ENCODE peak calls at places on chromosomes 1 and 21, in six cellular contexts. One of them, this sample, is unnamed.

GRCh38 chr1:39508857-39509305 is 17.4 kb downstream of the BMP8A start:
- DNase-seq in CD8-positive, alpha-beta memory T cell: no peak
- DNase-seq in A673: no peak
- DNase-seq in brain microvascular endothelial cell: no peak
- DNase-seq in MM.1S: peak; percentile 80
- DNase-seq in thoracic aorta: no peak
- DNase-seq in this sample: no peak

GRCh38 chr1:217718873-217719272 is 87.7 kb downstream of the SPATA17 start:
- DNase-seq in CD8-positive, alpha-beta memory T cell: no peak
- DNase-seq in A673: no peak
- DNase-seq in brain microvascular endothelial cell: peak; percentile 1
- DNase-seq in MM.1S: no peak
- DNase-seq in thoracic aorta: no peak
- DNase-seq in this sample: peak; percentile 20

GRCh38 chr1:91809267-91809666 is 76.7 kb downstream of the TGFBR3 start:
- DNase-seq in CD8-positive, alpha-beta memory T cell: no peak
- DNase-seq in A673: no peak
- DNase-seq in brain microvascular endothelial cell: peak; percentile 36
- DNase-seq in MM.1S: no peak
- DNase-seq in thoracic aorta: no peak
- DNase-seq in this sample: no peak

GRCh38 chr1:229156819-229157218 is 114.1 kb upstream of the RAB4A start:
- DNase-seq in CD8-positive, alpha-beta memory T cell: no peak
- DNase-seq in A673: no peak
- DNase-seq in brain microvascular endothelial cell: no peak
- DNase-seq in MM.1S: no peak
- DNase-seq in thoracic aorta: no peak
- DNase-seq in this sample: no peak

GRCh38 chr1:234954613-234955012 is 174.0 kb downstream of the TOMM20 start:
- DNase-seq in CD8-positive, alpha-beta memory T cell: no peak
- DNase-seq in A673: no peak
- DNase-seq in brain microvascular endothelial cell: no peak
- DNase-seq in MM.1S: no peak
- DNase-seq in thoracic aorta: no peak
- DNase-seq in this sample: no peak

GRCh38 chr1:31306278-31306677 is 9.4 kb downstream of the ZCCHC17 start:
- DNase-seq in CD8-positive, alpha-beta memory T cell: no peak
- DNase-seq in A673: peak; percentile 27
- DNase-seq in brain microvascular endothelial cell: peak; percentile 90
- DNase-seq in MM.1S: no peak
- DNase-seq in thoracic aorta: no peak
- DNase-seq in this sample: peak; percentile 71

GRCh38 chr1:80258659-80259058 is 1252.1 kb upstream of the ADGRL4 start:
- DNase-seq in CD8-positive, alpha-beta memory T cell: no peak
- DNase-seq in A673: no peak
- DNase-seq in brain microvascular endothelial cell: peak; percentile 45
- DNase-seq in MM.1S: no peak
- DNase-seq in thoracic aorta: no peak
- DNase-seq in this sample: no peak

GRCh38 chr1:193406901-193407300 is 220.5 kb upstream of the B3GALT2 start:
- DNase-seq in CD8-positive, alpha-beta memory T cell: peak; percentile 47
- DNase-seq in A673: peak; percentile 65
- DNase-seq in brain microvascular endothelial cell: peak; percentile 63
- DNase-seq in MM.1S: peak; percentile 74
- DNase-seq in thoracic aorta: no peak
- DNase-seq in this sample: no peak

GRCh38 chr1:23567996-23568607 is 8.8 kb upstream of the ID3 start:
- DNase-seq in CD8-positive, alpha-beta memory T cell: no peak
- DNase-seq in A673: no peak
- DNase-seq in brain microvascular endothelial cell: no peak
- DNase-seq in MM.1S: no peak
- DNase-seq in thoracic aorta: no peak
- DNase-seq in this sample: no peak

GRCh38 chr1:32874860-32875793 is 4.4 kb upstream of the FNDC5 start:
- DNase-seq in CD8-positive, alpha-beta memory T cell: no peak
- DNase-seq in A673: no peak
- DNase-seq in brain microvascular endothelial cell: no peak
- DNase-seq in MM.1S: no peak
- DNase-seq in thoracic aorta: no peak
- DNase-seq in this sample: no peak

GRCh38 chr21:38878394-38879179 is 72.9 kb downstream of the ETS2 start:
- DNase-seq in CD8-positive, alpha-beta memory T cell: no peak
- DNase-seq in A673: no peak
- DNase-seq in brain microvascular endothelial cell: no peak
- DNase-seq in MM.1S: no peak
- DNase-seq in thoracic aorta: no peak
- DNase-seq in this sample: no peak

GRCh38 chr1:224259986-224260385 is 70.0 kb downstream of the NVL start:
- DNase-seq in CD8-positive, alpha-beta memory T cell: no peak
- DNase-seq in A673: no peak
- DNase-seq in brain microvascular endothelial cell: no peak
- DNase-seq in MM.1S: no peak
- DNase-seq in thoracic aorta: no peak
- DNase-seq in this sample: no peak

GRCh38 chr1:151839457-151840409 is at the start of gene C2CD4D:
- DNase-seq in CD8-positive, alpha-beta memory T cell: peak; percentile 75
- DNase-seq in A673: no peak
- DNase-seq in brain microvascular endothelial cell: no peak
- DNase-seq in MM.1S: peak; percentile 88
- DNase-seq in thoracic aorta: no peak
- DNase-seq in this sample: no peak

GRCh38 chr21:32090961-32091360 is 187.9 kb downstream of the MIS18A start:
- DNase-seq in CD8-positive, alpha-beta memory T cell: no peak
- DNase-seq in A673: no peak
- DNase-seq in brain microvascular endothelial cell: no peak
- DNase-seq in MM.1S: no peak
- DNase-seq in thoracic aorta: no peak
- DNase-seq in this sample: no peak

GRCh38 chr1:199396456-199396855 is 631.1 kb upstream of the NR5A2 start:
- DNase-seq in CD8-positive, alpha-beta memory T cell: no peak
- DNase-seq in A673: no peak
- DNase-seq in brain microvascular endothelial cell: no peak
- DNase-seq in MM.1S: no peak
- DNase-seq in thoracic aorta: no peak
- DNase-seq in this sample: no peak

GRCh38 chr21:33761104-33762036 is 119.1 kb downstream of the ITSN1 start:
- DNase-seq in CD8-positive, alpha-beta memory T cell: no peak
- DNase-seq in A673: peak; percentile 83
- DNase-seq in brain microvascular endothelial cell: peak; percentile 95
- DNase-seq in MM.1S: peak; percentile 45
- DNase-seq in thoracic aorta: no peak
- DNase-seq in this sample: peak; percentile 75

DNA sequence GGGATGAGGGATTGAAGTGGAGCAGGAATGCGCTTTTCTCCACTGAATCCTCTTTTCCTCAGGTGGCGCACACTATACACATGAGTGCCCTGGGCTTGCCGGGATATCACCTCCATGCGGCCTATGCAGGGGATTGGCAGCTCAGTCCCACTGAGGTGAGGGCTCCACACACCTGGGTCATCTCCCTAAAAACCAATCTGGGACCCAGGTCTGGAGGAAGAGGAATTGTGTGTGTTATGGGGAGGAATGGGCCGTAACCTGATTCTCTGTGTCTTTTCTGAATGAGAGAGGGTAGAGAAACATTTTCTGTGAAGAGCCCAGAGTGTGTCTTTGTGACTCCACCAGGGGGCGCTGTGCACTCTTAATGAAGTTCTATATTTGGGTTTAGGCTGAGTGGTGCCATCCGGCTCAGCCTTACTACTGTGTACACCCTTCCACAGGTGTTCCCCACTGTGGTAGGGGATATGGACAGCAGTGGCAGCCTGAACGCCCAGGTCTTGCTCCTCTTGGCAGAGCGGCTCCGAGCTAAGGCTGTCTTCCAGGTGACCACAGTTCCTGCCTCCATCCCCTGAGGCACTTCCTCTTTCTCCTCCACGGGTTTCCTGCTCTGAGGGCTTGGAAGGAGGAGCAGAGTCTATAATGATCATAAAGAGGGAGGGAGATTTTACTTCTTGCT is 1.5 kb downstream of the TOMM40L start:
- DNase-seq in CD8-positive, alpha-beta memory T cell: peak; percentile 72
- DNase-seq in A673: peak; percentile 83
- DNase-seq in brain microvascular endothelial cell: peak; percentile 67
- DNase-seq in MM.1S: peak; percentile 96
- DNase-seq in thoracic aorta: no peak
- DNase-seq in this sample: peak; percentile 64
- H3K4me3 ChIP-seq in CD8-positive, alpha-beta memory T cell: no peak overlapping the region
- H3K4me3 ChIP-seq in A673: peak overlapping the region; percentile 78
- H3K4me3 ChIP-seq in brain microvascular endothelial cell: peak overlapping the region; percentile 96
- H3K4me3 ChIP-seq in MM.1S: peak overlapping the region; percentile 89
- H3K4me3 ChIP-seq in thoracic aorta: peak overlapping the region; percentile 79
- H3K4me3 ChIP-seq in this sample: peak overlapping the region; percentile 99

GRCh38 chr1:112505878-112506277 is 2.9 kb upstream of the WNT2B start:
- DNase-seq in CD8-positive, alpha-beta memory T cell: no peak
- DNase-seq in A673: no peak
- DNase-seq in brain microvascular endothelial cell: no peak
- DNase-seq in MM.1S: no peak
- DNase-seq in thoracic aorta: no peak
- DNase-seq in this sample: no peak

GRCh38 chr1:112508242-112509004 is at the start of gene WNT2B:
- DNase-seq in CD8-positive, alpha-beta memory T cell: peak; percentile 57
- DNase-seq in A673: peak; percentile 52
- DNase-seq in brain microvascular endothelial cell: no peak
- DNase-seq in MM.1S: peak; percentile 10
- DNase-seq in thoracic aorta: no peak
- DNase-seq in this sample: peak; percentile 56

GRCh38 chr1:112506731-112507130 is 2.0 kb upstream of the WNT2B start:
- DNase-seq in CD8-positive, alpha-beta memory T cell: no peak
- DNase-seq in A673: no peak
- DNase-seq in brain microvascular endothelial cell: no peak
- DNase-seq in MM.1S: no peak
- DNase-seq in thoracic aorta: no peak
- DNase-seq in this sample: no peak

GRCh38 chr1:112507896-112508241 is 896 bp upstream of the WNT2B start:
- DNase-seq in CD8-positive, alpha-beta memory T cell: no peak
- DNase-seq in A673: peak; percentile 54
- DNase-seq in brain microvascular endothelial cell: no peak
- DNase-seq in MM.1S: no peak
- DNase-seq in thoracic aorta: no peak
- DNase-seq in this sample: peak; percentile 48

GRCh38 chr1:112507336-112507735 is 1.4 kb upstream of the WNT2B start:
- DNase-seq in CD8-positive, alpha-beta memory T cell: no peak
- DNase-seq in A673: no peak
- DNase-seq in brain microvascular endothelial cell: no peak
- DNase-seq in MM.1S: no peak
- DNase-seq in thoracic aorta: no peak
- DNase-seq in this sample: no peak
- H3K27me3 ChIP-seq in CD8-positive, alpha-beta memory T cell: peaks cover 41% of the 10 kb centered on the region
- H3K27me3 ChIP-seq in A673: peaks cover 19% of the 10 kb centered on the region
- H3K27me3 ChIP-seq in brain microvascular endothelial cell: no peaks in the 10 kb centered on the region
- H3K27me3 ChIP-seq in MM.1S: no peaks in the 10 kb centered on the region
- H3K27me3 ChIP-seq in thoracic aorta: no peaks in the 10 kb centered on the region
- H3K27me3 ChIP-seq in this sample: no peaks in the 10 kb centered on the region

GRCh38 chr1:44820945-44821715 is 12.8 kb downstream of the BTBD19 start:
- DNase-seq in CD8-positive, alpha-beta memory T cell: no peak
- DNase-seq in A673: no peak
- DNase-seq in brain microvascular endothelial cell: no peak
- DNase-seq in MM.1S: no peak
- DNase-seq in thoracic aorta: no peak
- DNase-seq in this sample: no peak
- H3K4me3 ChIP-seq in CD8-positive, alpha-beta memory T cell: peak overlapping the region; percentile 72
- H3K4me3 ChIP-seq in A673: no peak overlapping the region
- H3K4me3 ChIP-seq in brain microvascular endothelial cell: no peak overlapping the region
- H3K4me3 ChIP-seq in MM.1S: no peak overlapping the region
- H3K4me3 ChIP-seq in thoracic aorta: peak overlapping the region; percentile 77
- H3K4me3 ChIP-seq in this sample: no peak overlapping the region

GRCh38 chr1:1240348-1240732 is 6.2 kb downstream of the C1QTNF12 start:
- DNase-seq in CD8-positive, alpha-beta memory T cell: no peak
- DNase-seq in A673: no peak
- DNase-seq in brain microvascular endothelial cell: no peak
- DNase-seq in MM.1S: no peak
- DNase-seq in thoracic aorta: no peak
- DNase-seq in this sample: no peak

GRCh38 chr1:1240822-1241587 is 5.5 kb downstream of the C1QTNF12 start:
- DNase-seq in CD8-positive, alpha-beta memory T cell: no peak
- DNase-seq in A673: no peak
- DNase-seq in brain microvascular endothelial cell: no peak
- DNase-seq in MM.1S: no peak
- DNase-seq in thoracic aorta: no peak
- DNase-seq in this sample: no peak

GRCh38 chr1:1239247-1239623 is 7.2 kb downstream of the B3GALT6 start:
- DNase-seq in CD8-positive, alpha-beta memory T cell: no peak
- DNase-seq in A673: no peak
- DNase-seq in brain microvascular endothelial cell: no peak
- DNase-seq in MM.1S: no peak
- DNase-seq in thoracic aorta: no peak
- DNase-seq in this sample: no peak

GRCh38 chr1:1238702-1239178 is 6.7 kb downstream of the B3GALT6 start:
- DNase-seq in CD8-positive, alpha-beta memory T cell: no peak
- DNase-seq in A673: no peak
- DNase-seq in brain microvascular endothelial cell: no peak
- DNase-seq in MM.1S: no peak
- DNase-seq in thoracic aorta: no peak
- DNase-seq in this sample: no peak

DNA sequence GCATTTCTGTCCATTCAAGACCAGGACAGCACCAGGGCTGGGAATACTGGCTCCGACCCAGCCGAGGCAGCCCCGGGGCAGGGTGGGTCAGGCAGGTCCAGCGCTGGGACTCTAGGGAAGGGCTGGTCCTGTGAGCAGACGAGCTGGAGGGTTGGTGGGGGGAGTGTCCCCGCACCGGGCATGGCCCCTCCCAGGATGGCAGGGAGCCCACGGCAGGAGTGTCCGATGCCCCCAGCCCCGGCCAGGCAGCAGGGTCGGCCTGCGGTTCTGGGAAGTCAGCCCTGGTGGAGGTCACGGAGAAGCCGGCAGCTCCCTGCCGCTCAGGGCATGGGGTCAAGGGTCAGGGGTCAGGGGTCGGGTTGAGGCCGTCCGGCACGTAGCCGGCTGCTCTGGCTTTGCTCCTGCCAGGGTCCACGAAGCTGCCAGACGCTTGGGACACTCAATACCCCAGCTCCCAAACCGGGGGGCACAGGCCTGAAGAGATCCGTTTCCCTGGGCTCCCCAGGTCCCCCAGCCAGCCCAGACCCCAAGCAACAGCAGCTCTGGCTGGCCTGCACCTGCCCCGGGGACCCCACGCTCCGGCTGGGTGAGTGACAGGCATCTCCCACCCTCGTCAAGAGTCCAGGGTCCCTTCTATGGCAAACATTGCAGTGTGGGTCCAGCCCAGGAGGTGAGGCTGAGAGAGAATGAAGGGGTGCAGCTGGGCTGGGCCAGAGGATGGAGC is 6.7 kb downstream of the C1QTNF12 start:
- DNase-seq in CD8-positive, alpha-beta memory T cell: no peak
- DNase-seq in A673: no peak
- DNase-seq in brain microvascular endothelial cell: no peak
- DNase-seq in MM.1S: no peak
- DNase-seq in thoracic aorta: no peak
- DNase-seq in this sample: no peak
- H3K27me3 ChIP-seq in CD8-positive, alpha-beta memory T cell: no peaks in the 10 kb centered on the region
- H3K27me3 ChIP-seq in A673: no peaks in the 10 kb centered on the region
- H3K27me3 ChIP-seq in brain microvascular endothelial cell: no peaks in the 10 kb centered on the region
- H3K27me3 ChIP-seq in MM.1S: peaks cover 62% of the 10 kb centered on the region
- H3K27me3 ChIP-seq in thoracic aorta: no peaks in the 10 kb centered on the region
- H3K27me3 ChIP-seq in this sample: no peaks in the 10 kb centered on the region

GRCh38 chr1:247415423-247416361 is at the start of gene NLRP3:
- DNase-seq in CD8-positive, alpha-beta memory T cell: peak; percentile 46
- DNase-seq in A673: no peak
- DNase-seq in brain microvascular endothelial cell: peak; percentile 14
- DNase-seq in MM.1S: no peak
- DNase-seq in thoracic aorta: no peak
- DNase-seq in this sample: peak; percentile 41
- H3K4me3 ChIP-seq in CD8-positive, alpha-beta memory T cell: peak within 1 kb of the TSS; percentile 78
- H3K4me3 ChIP-seq in A673: no peak within 1 kb of the TSS
- H3K4me3 ChIP-seq in brain microvascular endothelial cell: peak within 1 kb of the TSS; percentile 9
- H3K4me3 ChIP-seq in MM.1S: no peak within 1 kb of the TSS
- H3K4me3 ChIP-seq in thoracic aorta: peak within 1 kb of the TSS; percentile 62
- H3K4me3 ChIP-seq in this sample: peak within 1 kb of the TSS; percentile 30

GRCh38 chr1:29789221-29789909 is 553.0 kb downstream of the PTPRU start:
- DNase-seq in CD8-positive, alpha-beta memory T cell: no peak
- DNase-seq in A673: no peak
- DNase-seq in brain microvascular endothelial cell: no peak
- DNase-seq in MM.1S: no peak
- DNase-seq in thoracic aorta: no peak
- DNase-seq in this sample: no peak
- H3K27me3 ChIP-seq in CD8-positive, alpha-beta memory T cell: no peaks in the 10 kb centered on the region
- H3K27me3 ChIP-seq in A673: no peaks in the 10 kb centered on the region
- H3K27me3 ChIP-seq in brain microvascular endothelial cell: no peaks in the 10 kb centered on the region
- H3K27me3 ChIP-seq in MM.1S: peaks cover 81% of the 10 kb centered on the region
- H3K27me3 ChIP-seq in thoracic aorta: no peaks in the 10 kb centered on the region
- H3K27me3 ChIP-seq in this sample: no peaks in the 10 kb centered on the region

This sample was measured in MG63.